ENCODE peak calls at places on chromosomes 4 and X, in four cellular contexts. P is NCI-H1092 treated with DMSO at 0.1 percent for 48 hours, X is Kasumi-1, H is fibroblast of pulmonary artery. D is an unnamed sample.

GRCh38 chrX:32408389-32408788 is 803.0 kb downstream of the DMD start:
- DNase-seq in P (no peak), X (peak; percentile 35), H (peak; percentile 2), D (peak; percentile 16)

GRCh38 chr4:152640058-152640921 is 39.5 kb downstream of the TMEM154 start:
- DNase-seq in P (peak; percentile 55), X (peak; percentile 61), H (peak; percentile 51), D (peak; percentile 38)

GRCh38 chr4:85637778-85638177 is 162.8 kb downstream of the ARHGAP24 start:
- DNase-seq in P (no peak), X (no peak), H (no peak), D (no peak)

GRCh38 chrX:11464360-11464759 is 171.1 kb downstream of the AMELX start:
- DNase-seq in P (no peak), X (no peak), H (no peak), D (no peak)

GRCh38 chr4:165190591-165191212 is 16.7 kb upstream of the KLHL2 start:
- DNase-seq in P (no peak), X (no peak), H (peak; percentile 13), D (no peak)

GRCh38 chr4:10186228-10187214 is 69.9 kb upstream of the WDR1 start:
- DNase-seq in P (no peak), X (no peak), H (peak; percentile 49), D (no peak)

GRCh38 chr4:92215471-92215870 is 88.3 kb upstream of the GRID2 start:
- DNase-seq in P (no peak), X (no peak), H (no peak), D (no peak)

GRCh38 chr4:7034262-7035081 is 8.7 kb upstream of the TADA2B start:
- DNase-seq in P (peak; percentile 34), X (no peak), H (peak; percentile 34), D (peak; percentile 76)

GRCh38 chr4:112153222-112153791 is 8.1 kb downstream of the FAM241A start:
- DNase-seq in P (no peak), X (peak; percentile 9), H (no peak), D (no peak)

GRCh38 chr4:20249333-20249732 is 2.4 kb upstream of the SLIT2 start:
- DNase-seq in P (peak; percentile 44), X (peak; percentile 65), H (peak; percentile 81), D (peak; percentile 44)

GRCh38 chr4:184824776-184825393 is 883 bp downstream of the ACSL1 start:
- DNase-seq in P (no peak), X (peak; percentile 6), H (no peak), D (peak; percentile 12)

GRCh38 chr4:104677122-104677521 is 182.4 kb upstream of the CXXC4 start:
- DNase-seq in P (peak; percentile 41), X (no peak), H (no peak), D (no peak)

GRCh38 chrX:16592194-16592770 is 57.7 kb upstream of the S100G start:
- DNase-seq in P (no peak), X (no peak), H (no peak), D (no peak)

GRCh38 chr4:81531410-81531809 is 59.7 kb upstream of the RASGEF1B start:
- DNase-seq in P (no peak), X (no peak), H (no peak), D (no peak)

GRCh38 chr4:153212755-153213154 is 8.5 kb downstream of the TRIM2 start:
- DNase-seq in P (no peak), X (no peak), H (no peak), D (no peak)

GRCh38 chr4:70575964-70576363 is 16.1 kb upstream of the AMBN start:
- DNase-seq in P (no peak), X (no peak), H (no peak), D (no peak)

GRCh38 chr4:1043658-1044468 is 32.4 kb downstream of the FGFRL1 start:
- DNase-seq in P (no peak), X (no peak), H (peak; percentile 99), D (peak; percentile 99)

GRCh38 chr4:77434299-77435092 is 171.1 kb upstream of the CXCL13 start:
- DNase-seq in P (no peak), X (no peak), H (peak; percentile 3), D (no peak)

GRCh38 chrX:20487227-20487626 is 220.5 kb upstream of the RPS6KA3 start:
- DNase-seq in P (no peak), X (no peak), H (peak; percentile 30), D (peak; percentile 32)

GRCh38 chr4:64306255-64306565 is 103.0 kb downstream of the TECRL start:
- DNase-seq in P (no peak), X (no peak), H (no peak), D (no peak)

GRCh38 chrX:103774070-103774642 is 2.5 kb upstream of the PLP1 start:
- DNase-seq in P (peak; percentile 20), X (peak; percentile 24), H (peak; percentile 76), D (peak; percentile 18)

GRCh38 chr4:5473125-5473524 is 235.2 kb downstream of the EVC2 start:
- DNase-seq in P (no peak), X (no peak), H (no peak), D (no peak)

GRCh38 chrX:155056877-155057792 is 13.8 kb downstream of the CMC4 start:
- DNase-seq in P (peak; percentile 33), X (peak; percentile 8), H (peak; percentile 83), D (peak; percentile 80)

GRCh38 chr4:185227131-185227551 is 17.7 kb downstream of the SNX25 start:
- DNase-seq in P (peak; percentile 1), X (peak; percentile 25), H (no peak), D (peak; percentile 31)

GRCh38 chrX:12953420-12953819 is 21.5 kb upstream of the TMSB4X start:
- DNase-seq in P (no peak), X (no peak), H (no peak), D (no peak)

GRCh38 chrX:154458954-154459829 is 1.1 kb downstream of the PLXNA3 start:
- DNase-seq in P (peak; percentile 10), X (no peak), H (no peak), D (no peak)

GRCh38 chrX:30615229-30615628 is 37.7 kb upstream of the TASL start:
- DNase-seq in P (no peak), X (no peak), H (peak; percentile 21), D (no peak)

GRCh38 chr4:74900862-74901261 is 32.1 kb upstream of the PARM1 start:
- DNase-seq in P (no peak), X (no peak), H (no peak), D (no peak)

GRCh38 chr4:161189286-161190134 is 974.3 kb downstream of the FSTL5 start:
- DNase-seq in P (no peak), X (no peak), H (no peak), D (no peak)

GRCh38 chr4:124322234-124322831 is 390.2 kb downstream of the ANKRD50 start:
- DNase-seq in P (peak; percentile 36), X (peak; percentile 70), H (peak; percentile 78), D (peak; percentile 53)

D was measured in mesenchymal stem cell.